ENCODE peak calls at places on chromosomes 6 and 20, in four cellular contexts. K is HepG2, R is K562, Q is GM12878. C is an unnamed sample.

GRCh38 chr6:133895573-133896343 is 6.8 kb downstream of the TCF21 start:
- DNase-seq in Q (no peak), K (no peak), R (no peak), C (no peak)

GRCh38 chr6:11425431-11425871 is 112.1 kb upstream of the TMEM170B start:
- DNase-seq in Q (no peak), K (peak), R (no peak), C (no peak)

GRCh38 chr6:134630468-134631180 is 312.7 kb upstream of the SGK1 start:
- DNase-seq in Q (no peak), R (no peak), K (no peak), C (no peak)

GRCh38 chr20:58792426-58792825 is 58.3 kb downstream of the GNAS-AS1 start:
- DNase-seq in K (no peak), Q (no peak), R (no peak), C (no peak)

GRCh38 chr6:4130357-4130987 is 4.9 kb downstream of the ECI2 start:
- DNase-seq in R (no peak), Q (no peak), K (peak), C (no peak)

GRCh38 chr6:159594750-159595117 is 98.3 kb downstream of the SOD2 start:
- DNase-seq in R (no peak), K (peak), Q (no peak), C (no peak)

GRCh38 chr20:6094565-6094964 is 28.3 kb downstream of the FERMT1 start:
- DNase-seq in K (no peak), Q (no peak), R (no peak), C (no peak)

GRCh38 chr20:41169791-41170351 is 32.5 kb downstream of the PLCG1 start:
- DNase-seq in K (no peak), Q (no peak), R (no peak), C (no peak)

GRCh38 chr6:119449253-119450156 is 99.9 kb upstream of the MAN1A1 start:
- DNase-seq in Q (no peak), K (no peak), R (no peak), C (no peak)

GRCh38 chr6:3175742-3176321 is 18.5 kb upstream of the TUBB2A start:
- DNase-seq in K (no peak), R (no peak), Q (no peak), C (no peak)

GRCh38 chr6:64483956-64484499 is 848.4 kb downstream of the PHF3 start:
- DNase-seq in K (no peak), Q (no peak), R (no peak), C (no peak)

GRCh38 chr6:617485-618100 is 39.3 kb downstream of the HUS1B start:
- DNase-seq in K (no peak), R (no peak), Q (no peak), C (no peak)

GRCh38 chr6:5998236-5998635 is 8.5 kb downstream of the NRN1 start:
- DNase-seq in Q (no peak), R (no peak), K (no peak), C (no peak)

GRCh38 chr6:159899994-159900745 is 9.4 kb downstream of the MAS1 start:
- DNase-seq in R (no peak), Q (no peak), K (no peak), C (no peak)

GRCh38 chr6:159788757-159789376 is 535 bp downstream of the TCP1 start:
- DNase-seq in K (peak), Q (no peak), R (peak), C (no peak)

GRCh38 chr20:46767127-46767761 is 57.8 kb downstream of the SLC2A10 start:
- DNase-seq in K (peak), R (peak), Q (no peak), C (peak)

GRCh38 chr6:119476554-119476953 is 127.0 kb upstream of the MAN1A1 start:
- DNase-seq in R (no peak), K (no peak), Q (no peak), C (no peak)

GRCh38 chr6:159608961-159609673 is 83.9 kb downstream of the SOD2 start:
- DNase-seq in Q (no peak), K (peak), R (peak), C (peak)

GRCh38 chr6:149031545-149032317 is 284.9 kb downstream of the UST start:
- DNase-seq in K (peak), R (no peak), Q (no peak), C (no peak)

GRCh38 chr6:33174784-33175183 is 17.5 kb downstream of the COL11A2 start:
- DNase-seq in K (no peak), Q (no peak), R (no peak), C (no peak)

GRCh38 chr20:57464642-57465211 is 60.2 kb downstream of the CTCFL start:
- DNase-seq in Q (no peak), R (peak), K (peak), C (no peak)

GRCh38 chr20:2515203-2515602 is 6.5 kb upstream of the ZNF343 start:
- DNase-seq in K (no peak), R (no peak), Q (no peak), C (no peak)

GRCh38 chr6:16849280-16850210 is 88.3 kb upstream of the ATXN1 start:
- DNase-seq in K (peak), R (no peak), Q (no peak), C (no peak)

GRCh38 chr6:117555882-117556498 is 46.3 kb downstream of the GOPC start:
- DNase-seq in R (peak), Q (no peak), K (peak), C (no peak)

GRCh38 chr6:119446623-119447008 is 97.1 kb upstream of the MAN1A1 start:
- DNase-seq in K (no peak), R (no peak), Q (no peak), C (no peak)

GRCh38 chr6:146770965-146771735 is 172.4 kb downstream of the ADGB start:
- DNase-seq in R (peak), Q (no peak), K (no peak), C (no peak)

GRCh38 chr20:52994184-52994970 is 22.2 kb downstream of the TSHZ2 start:
- DNase-seq in R (no peak), Q (no peak), K (no peak), C (no peak)

GRCh38 chr6:45663181-45664180 is 285.7 kb upstream of the SUPT3H start:
- DNase-seq in K (no peak), R (no peak), Q (no peak), C (no peak)

GRCh38 chr6:63764318-63764916 is 128.8 kb downstream of the PHF3 start:
- DNase-seq in Q (peak), K (peak), R (peak), C (no peak)

GRCh38 chr20:57180385-57180784 is 86.1 kb downstream of the BMP7 start:
- DNase-seq in K (no peak), R (no peak), Q (no peak), C (no peak)

GRCh38 chr20:258963-259362 is 1.4 kb downstream of the DEFB132 start:
- DNase-seq in Q (no peak), R (peak), K (peak), C (no peak)

GRCh38 chr6:22826961-22827360 is 257.6 kb downstream of the HDGFL1 start:
- DNase-seq in Q (no peak), K (no peak), R (no peak), C (no peak)

GRCh38 chr20:63978319-63979220 is 872 bp downstream of the SAMD10 start:
- DNase-seq in Q (no peak), K (peak), R (peak), C (no peak)

GRCh38 chr6:16316741-16317251 is 78.4 kb downstream of the GMPR start:
- DNase-seq in K (peak), R (peak), Q (no peak), C (no peak)

GRCh38 chr6:69164564-69165252 is 529.6 kb downstream of the ADGRB3 start:
- DNase-seq in K (no peak), R (no peak), Q (no peak), C (no peak)

GRCh38 chr6:107113460-107114212 is 1.7 kb downstream of the BEND3 start:
- DNase-seq in R (no peak), K (no peak), Q (no peak), C (no peak)

GRCh38 chr6:37015532-37015931 is 10.1 kb downstream of the FGD2 start:
- DNase-seq in K (no peak), Q (no peak), R (no peak), C (no peak)

GRCh38 chr6:157459327-157459726 is 78.3 kb downstream of the ZDHHC14 start:
- DNase-seq in R (peak), K (no peak), Q (no peak), C (no peak)

DNA sequence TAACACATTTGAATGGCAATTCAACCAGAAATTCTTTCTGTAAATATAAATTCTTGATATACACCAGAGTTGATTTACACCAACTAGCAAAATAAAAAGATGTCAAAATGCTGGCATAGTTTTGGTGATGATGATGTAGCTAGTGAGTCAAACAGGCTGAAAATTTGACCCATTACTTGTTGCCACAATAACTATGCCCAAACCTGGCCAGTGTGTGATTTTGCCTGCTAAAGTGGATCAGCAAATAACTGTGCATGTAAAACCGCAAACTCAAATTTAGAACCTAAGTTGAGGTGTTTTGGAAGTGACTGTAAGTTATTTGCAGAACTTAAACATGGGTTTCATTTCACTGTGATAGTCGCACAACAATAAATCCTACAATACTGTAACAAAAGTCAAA is 125.9 kb downstream of the KIF6 start:
- DNase-seq in Q (no peak), R (no peak), K (no peak), C (no peak)
- TF ChIP-seq YY1 in Q (no peak), R (no peak), K (no peak), C (no peak)

GRCh38 chr6:44660561-44661220 is 273.2 kb downstream of the CDC5L start:
- DNase-seq in Q (no peak), R (no peak), K (no peak), C (no peak)
- TF ChIP-seq ZNF274 in Q (no peak), R (no peak), K (no peak), C (no peak)

GRCh38 chr20:24608926-24609667 is 139.7 kb downstream of the SYNDIG1 start:
- DNase-seq in R (no peak), Q (peak), K (no peak), C (no peak)
- H3K4me3 ChIP-seq in R (no peak), Q (peak), K (no peak), C (no peak)

GRCh38 chr6:167235421-167236238 is 55.5 kb upstream of the UNC93A start:
- DNase-seq in K (no peak), Q (no peak), R (no peak), C (no peak)

GRCh38 chr6:167233490-167233889 is 57.6 kb upstream of the UNC93A start:
- DNase-seq in K (no peak), Q (no peak), R (no peak), C (no peak)

GRCh38 chr6:167236239-167236571 is 54.9 kb upstream of the UNC93A start:
- DNase-seq in Q (no peak), R (no peak), K (no peak), C (no peak)

GRCh38 chr6:167237438-167237837 is 53.7 kb upstream of the UNC93A start:
- DNase-seq in R (no peak), K (no peak), Q (no peak), C (no peak)

DNA sequence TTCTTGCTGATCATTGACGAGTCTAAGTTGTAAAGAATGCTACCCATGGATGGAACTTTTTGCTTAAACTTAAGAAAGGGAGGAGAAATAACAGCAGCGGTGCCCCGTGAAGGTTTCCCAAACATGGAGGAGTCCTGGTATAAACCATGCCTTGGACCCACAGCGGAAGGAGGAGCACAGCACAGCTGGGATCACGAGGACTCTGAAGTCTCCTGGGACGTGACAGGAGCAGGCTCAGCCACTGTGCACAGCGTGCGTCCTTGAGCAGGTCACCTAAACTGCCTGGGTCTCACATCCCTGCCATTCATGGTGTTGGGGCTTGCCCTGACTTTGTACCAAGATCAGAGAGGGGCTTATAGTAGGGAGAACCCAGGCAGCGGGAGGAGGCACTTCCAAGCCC is 56.1 kb upstream of the UNC93A start:
- DNase-seq in K (no peak), R (no peak), Q (no peak), C (no peak)
- TF ChIP-seq YY1 in K (no peak), R (no peak), Q (no peak), C (no peak)

DNA sequence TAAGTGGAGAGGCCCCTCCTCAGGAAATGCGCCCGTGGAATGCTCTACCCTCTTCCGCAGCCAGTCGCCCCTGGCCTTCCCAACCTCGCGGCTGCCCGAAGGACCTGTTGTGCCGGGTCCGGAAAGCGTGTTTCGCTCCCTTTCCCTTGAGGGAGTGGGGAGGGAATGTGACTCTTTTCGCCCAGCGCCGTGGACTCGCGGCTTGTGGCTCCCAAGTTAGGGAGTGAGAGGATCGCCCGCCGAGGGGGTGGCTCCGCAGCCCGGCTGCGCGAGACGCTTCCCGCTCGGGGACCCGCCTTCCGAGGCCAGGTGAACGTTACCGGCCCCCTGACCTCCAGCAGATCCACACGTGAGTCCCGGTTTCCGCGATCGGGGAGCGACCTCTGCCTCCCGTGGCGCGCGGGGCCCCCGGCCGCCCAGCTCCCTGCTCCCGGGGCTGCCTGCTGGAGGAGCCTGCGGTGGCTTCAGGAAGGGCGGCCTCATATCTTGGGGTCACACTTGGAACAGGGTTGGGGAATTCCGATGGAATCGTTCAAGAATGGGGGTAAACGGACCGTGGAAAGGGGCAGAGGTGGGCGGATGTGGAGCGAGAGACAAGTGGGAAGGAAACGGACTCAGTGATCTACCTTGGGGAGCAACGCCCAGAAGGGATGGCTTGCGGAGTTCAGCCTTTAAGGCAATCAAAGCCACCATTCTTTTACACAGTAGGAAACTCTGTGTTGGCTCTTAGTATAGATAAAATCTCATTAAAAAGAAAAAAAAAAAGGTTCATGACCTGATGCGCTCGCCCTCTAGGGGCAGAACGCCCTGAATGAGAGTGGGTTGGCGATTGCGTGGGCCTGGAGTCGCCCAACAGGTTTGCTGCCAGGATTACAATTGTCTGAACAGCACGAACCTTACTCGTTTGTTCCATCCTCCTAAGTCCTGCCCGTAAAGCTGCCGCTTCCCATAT is 887 bp downstream of the TPD52L1 start:
- DNase-seq in R (peak), K (peak), Q (no peak), C (peak)
- TF ChIP-seq ZNF274 in R (no peak), K (no peak), Q (no peak), C (no peak)

GRCh38 chr20:7692478-7692877 is 247.8 kb downstream of the HAO1 start:
- DNase-seq in Q (no peak), R (no peak), K (no peak), C (no peak)

GRCh38 chr20:7693761-7694160 is 246.5 kb downstream of the HAO1 start:
- DNase-seq in K (no peak), Q (no peak), R (no peak), C (no peak)

GRCh38 chr20:7694940-7695567 is 245.2 kb downstream of the HAO1 start:
- DNase-seq in Q (no peak), R (no peak), K (no peak), C (no peak)

GRCh38 chr20:7689151-7689550 is 251.1 kb downstream of the HAO1 start:
- DNase-seq in Q (no peak), K (no peak), R (no peak), C (no peak)

GRCh38 chr20:7691647-7692046 is 248.6 kb downstream of the HAO1 start:
- DNase-seq in R (no peak), Q (no peak), K (no peak), C (no peak)
- H3K4me3 ChIP-seq in R (no peak), Q (no peak), K (no peak), C (no peak)

GRCh38 chr6:41626022-41626421 is 12.2 kb upstream of the MDFI start:
- DNase-seq in R (no peak), Q (no peak), K (no peak), C (no peak)

GRCh38 chr6:41622210-41622990 is 15.9 kb upstream of the MDFI start:
- DNase-seq in Q (peak), K (no peak), R (no peak), C (peak)

GRCh38 chr6:41624621-41625365 is 13.5 kb upstream of the MDFI start:
- DNase-seq in Q (no peak), R (no peak), K (no peak), C (no peak)

GRCh38 chr6:41626917-41627316 is 11.4 kb upstream of the MDFI start:
- DNase-seq in R (no peak), K (no peak), Q (no peak), C (no peak)

GRCh38 chr6:41625442-41625841 is 12.8 kb upstream of the MDFI start:
- DNase-seq in R (no peak), K (no peak), Q (no peak), C (no peak)
- TF ChIP-seq YY1 in R (no peak), K (no peak), Q (no peak), C (no peak)

GRCh38 chr6:35602133-35602946 is 86.4 kb downstream of the FKBP5 start:
- DNase-seq in R (no peak), K (peak), Q (no peak), C (no peak)

GRCh38 chr6:35599761-35600658 is 87.3 kb upstream of the TULP1 start:
- DNase-seq in K (no peak), R (no peak), Q (no peak), C (no peak)

GRCh38 chr6:35601331-35602132 is 87.2 kb downstream of the FKBP5 start:
- DNase-seq in K (peak), R (no peak), Q (no peak), C (no peak)

GRCh38 chr6:35603326-35604202 is 85.2 kb downstream of the FKBP5 start:
- DNase-seq in K (peak), Q (no peak), R (no peak), C (no peak)

GRCh38 chr6:35600659-35601125 is 88.0 kb upstream of the TULP1 start:
- DNase-seq in R (no peak), K (no peak), Q (no peak), C (no peak)
- TF ChIP-seq ZNF274 in R (no peak), K (no peak), Q (no peak), C (no peak)

C was measured in NT2/D1.